ENCODE peak calls at places on chromosome 10, in nine cellular contexts. L is HCT116, I is tibial artery, S is aorta, W is GM12891, F is mammary epithelial cell, Y is NCI-H1436, R is psoas muscle, H is ascending aorta. X is an unnamed sample.

GRCh38 chr10:12130237-12130872 is 878 bp downstream of the SEC61A2 start:
- DNase-seq in W (peak; percentile 35), I (peak; percentile 30), S (no peak), L (peak; percentile 64), F (peak; percentile 54), R (no peak), Y (peak; percentile 39), H (peak; percentile 65), X (no peak)

GRCh38 chr10:101219137-101219945 is 9.9 kb downstream of the LBX1 start:
- DNase-seq in F (no peak), L (no peak), H (no peak), W (no peak), S (no peak), R (no peak), I (no peak), Y (no peak), X (no peak)

GRCh38 chr10:3162533-3162932 is 10.0 kb downstream of the PITRM1 start:
- DNase-seq in S (no peak), W (no peak), R (no peak), F (no peak), I (no peak), Y (no peak), H (peak; percentile 53), L (no peak), X (no peak)

GRCh38 chr10:13449296-13449695 is 79.5 kb downstream of the BEND7 start:
- DNase-seq in W (no peak), S (no peak), H (no peak), Y (no peak), I (no peak), R (no peak), L (no peak), F (peak; percentile 58), X (no peak)

GRCh38 chr10:484441-484924 is 205.0 kb downstream of the DIP2C start:
- DNase-seq in I (no peak), W (peak; percentile 58), Y (no peak), F (no peak), R (peak; percentile 70), S (peak; percentile 66), L (no peak), H (peak; percentile 64), X (peak; percentile 58)

GRCh38 chr10:70500812-70501301 is 22.3 kb downstream of the PALD1 start:
- DNase-seq in L (no peak), F (no peak), W (no peak), H (no peak), S (no peak), R (no peak), Y (no peak), I (no peak), X (no peak)

GRCh38 chr10:75079436-75080083 is 31.9 kb upstream of the SAMD8 start:
- DNase-seq in F (no peak), S (no peak), H (no peak), L (no peak), R (peak; percentile 58), I (no peak), W (no peak), Y (peak; percentile 7), X (no peak)

GRCh38 chr10:105073999-105074398 is 432.9 kb downstream of the SORCS3 start:
- DNase-seq in R (no peak), F (peak; percentile 68), H (no peak), L (no peak), Y (no peak), W (no peak), S (no peak), I (no peak), X (no peak)

GRCh38 chr10:70613941-70614340 is 11.4 kb upstream of the PRF1 start:
- DNase-seq in Y (no peak), W (no peak), H (no peak), S (no peak), I (no peak), L (no peak), F (no peak), R (no peak), X (no peak)

GRCh38 chr10:20839141-20839540 is 58.0 kb downstream of the NEBL start:
- DNase-seq in L (no peak), I (no peak), F (peak; percentile 89), S (no peak), R (no peak), Y (no peak), W (no peak), H (no peak), X (no peak)

GRCh38 chr10:79454259-79454658 is 8.8 kb upstream of the ZCCHC24 start:
- DNase-seq in F (peak; percentile 91), S (no peak), I (peak; percentile 62), W (no peak), Y (no peak), H (peak; percentile 74), L (no peak), R (no peak), X (no peak)

GRCh38 chr10:120108941-120109340 is 216.4 kb downstream of the SEC23IP start:
- DNase-seq in W (no peak), L (no peak), S (no peak), H (no peak), R (no peak), I (no peak), Y (no peak), F (no peak), X (no peak)

GRCh38 chr10:58362026-58362799 is 23.0 kb upstream of the TFAM start:
- DNase-seq in S (no peak), L (no peak), Y (no peak), I (no peak), F (no peak), H (no peak), W (no peak), R (no peak), X (no peak)

GRCh38 chr10:110398419-110399162 is 93.9 kb upstream of the SMNDC1 start:
- DNase-seq in L (peak; percentile 99), S (peak; percentile 76), R (no peak), I (peak; percentile 67), W (no peak), H (peak; percentile 71), Y (no peak), F (peak; percentile 99), X (peak; percentile 83)

GRCh38 chr10:80996615-80997193 is 459.0 kb downstream of the SH2D4B start:
- DNase-seq in Y (peak; percentile 5), S (no peak), I (no peak), F (no peak), W (no peak), L (no peak), H (no peak), R (no peak), X (no peak)

GRCh38 chr10:71920540-71921318 is 43.5 kb upstream of the CHST3 start:
- DNase-seq in H (no peak), F (peak; percentile 73), I (no peak), R (no peak), L (no peak), W (no peak), S (no peak), Y (no peak), X (no peak)

GRCh38 chr10:126350216-126350992 is 37.9 kb downstream of the ADAM12 start:
- DNase-seq in W (no peak), R (no peak), S (peak; percentile 52), Y (no peak), F (peak; percentile 85), I (no peak), L (peak; percentile 8), H (no peak), X (no peak)

GRCh38 chr10:75417522-75417927 is 13.9 kb upstream of the LRMDA start:
- DNase-seq in H (no peak), S (no peak), R (no peak), Y (peak; percentile 86), I (no peak), W (no peak), F (no peak), L (no peak), X (no peak)

GRCh38 chr10:6047326-6047611 is 14.9 kb downstream of the IL2RA start:
- DNase-seq in L (no peak), I (no peak), R (no peak), S (no peak), H (no peak), F (no peak), W (no peak), Y (no peak), X (no peak)

GRCh38 chr10:102753724-102754123 is 10.0 kb downstream of the WBP1L start:
- DNase-seq in R (no peak), Y (no peak), I (no peak), L (no peak), W (no peak), F (no peak), H (no peak), S (no peak), X (no peak)

GRCh38 chr10:130761896-130762295 is 549.6 kb downstream of the TCERG1L start:
- DNase-seq in H (no peak), W (no peak), Y (no peak), L (no peak), F (no peak), R (peak; percentile 15), S (no peak), I (no peak), X (no peak)

GRCh38 chr10:129758591-129759021 is 205.5 kb downstream of the EBF3 start:
- DNase-seq in R (no peak), S (no peak), W (no peak), I (no peak), L (no peak), H (peak; percentile 21), Y (no peak), F (no peak), X (peak; percentile 35)

GRCh38 chr10:58302259-58302658 is 32.5 kb upstream of the UBE2D1 start:
- DNase-seq in I (no peak), W (no peak), R (no peak), H (no peak), L (no peak), F (no peak), S (no peak), Y (no peak), X (no peak)

GRCh38 chr10:5623081-5623748 is 43.2 kb downstream of the ASB13 start:
- DNase-seq in I (peak; percentile 89), S (peak; percentile 93), L (peak; percentile 76), W (peak; percentile 88), R (peak; percentile 95), Y (peak; percentile 74), F (peak; percentile 79), H (peak; percentile 93), X (peak; percentile 96)

GRCh38 chr10:75019360-75019759 is 92.1 kb upstream of the SAMD8 start:
- DNase-seq in F (peak; percentile 7), W (no peak), L (no peak), S (no peak), H (no peak), R (no peak), Y (peak; percentile 35), I (no peak), X (no peak)

GRCh38 chr10:105189464-105189800 is 548.3 kb downstream of the SORCS3 start:
- DNase-seq in I (no peak), W (no peak), R (no peak), H (no peak), F (peak; percentile 56), Y (no peak), S (no peak), L (no peak), X (no peak)

GRCh38 chr10:102119417-102120141 is 589 bp downstream of the LDB1 start:
- DNase-seq in R (peak; percentile 75), F (peak; percentile 72), I (peak; percentile 86), L (peak; percentile 59), Y (peak; percentile 66), W (no peak), S (peak; percentile 80), H (peak; percentile 90), X (peak; percentile 43)

GRCh38 chr10:81680374-81680773 is 194.6 kb upstream of the NRG3 start:
- DNase-seq in H (no peak), W (no peak), I (no peak), S (no peak), L (no peak), R (no peak), F (no peak), Y (no peak), X (no peak)